ENCODE peak calls at places on chromosome 18, in five cellular contexts. M is IMR-90, D is fibroblast of lung, F is tibial artery, V is adrenal gland. N is an unnamed sample. For H3K4me1, the result is how much of the 10 kb centered on the place peaks cover.

GRCh38 chr18:44816028-44816427 is 135.3 kb downstream of the SETBP1 start:
- DNase-seq in M (no peak), D (no peak), F (no peak), V (no peak), N (no peak)

GRCh38 chr18:34444622-34445021 is 219.9 kb upstream of the NOL4 start:
- DNase-seq in M (no peak), D (no peak), F (no peak), V (no peak), N (no peak)

GRCh38 chr18:73690222-73690621 is 457.4 kb downstream of the FBXO15 start:
- DNase-seq in M (no peak), D (no peak), F (no peak), V (no peak), N (no peak)

GRCh38 chr18:78352905-78353304 is 626.7 kb upstream of the SALL3 start:
- DNase-seq in M (no peak), D (no peak), F (no peak), V (no peak), N (no peak)

GRCh38 chr18:6561893-6562292 is 147.2 kb upstream of the L3MBTL4 start:
- DNase-seq in M (no peak), D (no peak), F (no peak), V (no peak), N (no peak)

GRCh38 chr18:79489900-79490592 is 94.3 kb downstream of the NFATC1 start:
- DNase-seq in M (no peak), D (no peak), F (no peak), V (no peak), N (no peak)

GRCh38 chr18:58407263-58407648 is 221.6 kb downstream of the ALPK2 start:
- DNase-seq in M (no peak), D (peak), F (no peak), V (no peak), N (no peak)

GRCh38 chr18:23994361-23994902 is 20.1 kb upstream of the TTC39C start:
- DNase-seq in M (peak), D (peak), F (peak), V (peak), N (peak)

GRCh38 chr18:332721-333513 is 65.1 kb upstream of the THOC1 start:
- DNase-seq in M (no peak), D (peak), F (no peak), V (no peak), N (no peak)

GRCh38 chr18:23765931-23766330 is 76.7 kb downstream of the LAMA3 start:
- DNase-seq in M (no peak), D (no peak), F (no peak), V (no peak), N (no peak)

GRCh38 chr18:38305941-38306340 is 740.3 kb upstream of the CELF4 start:
- DNase-seq in M (no peak), D (no peak), F (no peak), V (no peak), N (no peak)

GRCh38 chr18:51196116-51196810 is 1.2 kb downstream of the MEX3C start:
- DNase-seq in M (peak), D (peak), F (peak), V (peak), N (peak)

GRCh38 chr18:3319399-3319798 is 57.5 kb downstream of the MYL12B start:
- DNase-seq in M (no peak), D (peak), F (no peak), V (no peak), N (no peak)

GRCh38 chr18:6960656-6961055 is 156.9 kb downstream of the LAMA1 start:
- DNase-seq in M (peak), D (peak), F (no peak), V (no peak), N (no peak)

GRCh38 chr18:21672868-21673267 is 31.7 kb downstream of the ABHD3 start:
- DNase-seq in M (peak), D (peak), F (no peak), V (peak), N (no peak)

GRCh38 chr18:24534737-24535136 is 74.3 kb downstream of the HRH4 start:
- DNase-seq in M (no peak), D (no peak), F (no peak), V (no peak), N (no peak)

GRCh38 chr18:21489119-21489750 is 111.3 kb downstream of the ESCO1 start:
- DNase-seq in M (peak), D (peak), F (no peak), V (peak), N (no peak)

GRCh38 chr18:71597219-71597618 is 946.9 kb downstream of the CBLN2 start:
- DNase-seq in M (no peak), D (no peak), F (no peak), V (no peak), N (no peak)

GRCh38 chr18:68219274-68219673 is 495.6 kb downstream of the TMX3 start:
- DNase-seq in M (no peak), D (no peak), F (no peak), V (no peak), N (no peak)

GRCh38 chr18:631560-631959 is 25.9 kb upstream of the TYMS start:
- DNase-seq in M (no peak), D (no peak), F (no peak), V (no peak), N (no peak)

GRCh38 chr18:59301974-59302373 is 16.5 kb downstream of the CPLX4 start:
- DNase-seq in M (no peak), D (no peak), F (no peak), V (no peak), N (no peak)

GRCh38 chr18:8537400-8537799 is 71.8 kb upstream of the RAB12 start:
- DNase-seq in M (no peak), D (no peak), F (no peak), V (no peak), N (no peak)

GRCh38 chr18:69992776-69993175 is 45.1 kb upstream of the CD226 start:
- DNase-seq in M (peak), D (peak), F (no peak), V (no peak), N (no peak)

GRCh38 chr18:41465386-41465785 is 489.6 kb upstream of the PIK3C3 start:
- DNase-seq in M (no peak), D (no peak), F (no peak), V (no peak), N (no peak)

GRCh38 chr18:73939391-73939790 is 208.2 kb downstream of the FBXO15 start:
- DNase-seq in M (no peak), D (no peak), F (no peak), V (no peak), N (no peak)

GRCh38 chr18:56026505-56026904 is 438.5 kb upstream of the TCF4 start:
- DNase-seq in M (no peak), D (no peak), F (no peak), V (no peak), N (no peak)

DNA sequence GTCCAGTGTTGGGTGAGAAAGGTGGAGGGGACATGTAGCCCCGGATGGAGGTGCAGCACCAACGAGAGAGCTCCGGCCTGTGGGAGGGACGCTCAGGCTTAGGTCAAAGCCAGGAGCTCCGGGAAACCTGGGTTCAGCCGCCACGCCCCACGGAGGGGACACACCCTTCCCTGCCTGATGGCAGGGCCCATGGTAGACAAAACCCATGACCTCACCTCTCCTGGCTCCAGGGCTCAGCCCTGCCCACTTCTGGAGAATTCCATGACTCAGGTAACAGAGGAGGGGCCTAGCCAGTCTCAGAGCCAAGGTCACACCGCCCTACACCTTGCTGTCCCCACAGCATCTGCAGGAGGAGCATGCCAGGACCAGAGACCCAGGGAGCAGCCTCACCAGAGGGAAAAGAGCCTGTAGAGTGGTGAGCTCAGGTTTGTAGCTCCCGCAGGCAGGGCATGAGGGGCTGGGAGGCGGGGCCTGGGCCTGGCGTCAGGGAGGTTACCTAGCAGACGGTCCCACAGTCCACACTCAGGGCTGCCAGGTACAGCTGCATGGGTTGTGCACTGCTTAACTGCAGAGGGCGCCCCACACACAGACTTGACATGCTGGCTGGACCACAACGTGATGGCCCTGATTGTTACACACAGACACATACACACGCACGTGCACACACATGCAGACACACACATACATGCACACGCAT is 70.8 kb upstream of the SMAD7 start:
- DNase-seq in M (peak), D (peak), F (no peak), V (peak), N (peak)
- H3K27ac ChIP-seq in M (no peak), D (no peak), F (no peak), V (no peak), N (no peak)

GRCh38 chr18:62810682-62811081 is 95.3 kb downstream of the PHLPP1 start:
- DNase-seq in M (no peak), D (no peak), F (no peak), V (no peak), N (no peak)

GRCh38 chr18:62814114-62814759 is 98.9 kb downstream of the PHLPP1 start:
- DNase-seq in M (no peak), D (peak), F (no peak), V (no peak), N (no peak)

GRCh38 chr18:62811674-62812073 is 96.3 kb downstream of the PHLPP1 start:
- DNase-seq in M (no peak), D (no peak), F (no peak), V (no peak), N (no peak)

GRCh38 chr18:62812891-62813290 is 97.5 kb downstream of the PHLPP1 start:
- DNase-seq in M (no peak), D (no peak), F (no peak), V (no peak), N (no peak)

DNA sequence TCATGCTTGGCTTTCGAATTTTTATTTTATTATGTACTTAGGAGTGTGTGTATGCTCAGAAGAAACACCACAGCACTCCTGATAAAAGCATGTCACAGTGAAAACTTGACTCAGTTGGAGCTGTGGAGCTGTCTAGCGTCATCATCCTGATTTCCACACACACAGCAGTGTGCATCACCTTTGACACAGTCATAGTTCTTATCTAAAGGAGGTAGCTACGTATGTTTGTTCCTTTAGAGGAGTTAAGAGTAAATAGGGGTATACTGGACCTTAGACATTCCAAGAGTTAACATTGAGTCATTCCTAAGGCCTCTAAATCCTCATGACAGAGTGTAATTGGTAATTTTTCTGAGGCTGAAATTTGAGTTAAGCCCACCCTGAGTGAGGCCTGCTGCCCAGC is 96.9 kb downstream of the PHLPP1 start:
- DNase-seq in M (peak), D (peak), F (no peak), V (peak), N (no peak)
- H3K4me1 ChIP-seq in M (under half), D (under half), F (under half), V (under half), N (under half)

GRCh38 chr18:48931680-48932461 is 18.9 kb downstream of the SMAD7 start:
- DNase-seq in M (no peak), D (no peak), F (peak), V (peak), N (no peak)
- H3K27ac ChIP-seq in M (peak), D (peak), F (peak), V (peak), N (peak)

GRCh38 chr18:77066101-77066500 is 66.5 kb downstream of the MBP start:
- DNase-seq in M (no peak), D (no peak), F (no peak), V (no peak), N (no peak)
- H3K4me1 ChIP-seq in M (under half), D (under half), F (under half), V (under half), N (under half)

GRCh38 chr18:62346327-62347090 is 21.4 kb downstream of the TNFRSF11A start:
- DNase-seq in M (no peak), D (no peak), F (no peak), V (no peak), N (no peak)
- H3K27ac ChIP-seq in M (no peak), D (no peak), F (no peak), V (no peak), N (no peak)

GRCh38 chr18:9916067-9916684 is 2.4 kb downstream of the VAPA start:
- DNase-seq in M (peak), D (peak), F (no peak), V (no peak), N (no peak)
- H3K4me1 ChIP-seq in M (under half), D (under half), F (half or more), V (under half), N (half or more)

GRCh38 chr18:74947875-74948274 is 261.1 kb downstream of the PTGR3 start:
- DNase-seq in M (no peak), D (no peak), F (no peak), V (no peak), N (no peak)

GRCh38 chr18:74944676-74945075 is 264.3 kb downstream of the PTGR3 start:
- DNase-seq in M (peak), D (peak), F (no peak), V (no peak), N (no peak)

GRCh38 chr18:74947417-74947816 is 261.5 kb downstream of the PTGR3 start:
- DNase-seq in M (no peak), D (no peak), F (no peak), V (no peak), N (no peak)

GRCh38 chr18:74945774-74946545 is 263.0 kb downstream of the PTGR3 start:
- DNase-seq in M (peak), D (peak), F (no peak), V (no peak), N (no peak)

DNA sequence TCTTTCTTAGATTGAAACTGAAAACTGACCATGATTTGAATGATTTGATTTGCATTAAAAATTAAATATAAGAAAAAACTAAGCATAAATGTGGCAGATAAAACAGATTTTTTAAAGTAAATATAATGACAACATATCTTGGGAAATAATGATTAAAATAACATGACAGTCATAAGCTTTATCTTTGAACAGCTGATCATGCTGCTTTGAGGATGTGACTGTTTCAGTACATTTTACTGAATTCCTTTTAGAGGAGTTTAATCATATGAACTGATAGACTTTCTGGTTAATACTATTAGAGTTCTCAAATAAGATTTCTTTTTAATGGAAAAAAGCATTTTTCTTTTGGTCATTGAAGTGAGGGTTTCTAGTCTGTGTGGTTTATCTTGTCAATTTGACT is 262.3 kb downstream of the PTGR3 start:
- DNase-seq in M (peak), D (no peak), F (no peak), V (no peak), N (no peak)
- H3K27ac ChIP-seq in M (no peak), D (no peak), F (no peak), V (no peak), N (no peak)

N was measured in right atrium auricular region.